ENCODE peak calls at places on chromosomes 6 and 20, in four cellular contexts. One of them, this sample, is unnamed.

GRCh38 chr20:57022306-57022705 is 244.1 kb downstream of the BMP7 start:
- DNase-seq in MM.1S: no peak
- DNase-seq in HepG2: no peak
- DNase-seq in PC-3: no peak
- DNase-seq in this sample: peak; percentile 88

GRCh38 chr6:33696538-33697518 is 14.7 kb downstream of the UQCC2 start:
- DNase-seq in MM.1S: no peak
- DNase-seq in HepG2: no peak
- DNase-seq in PC-3: peak; percentile 76
- DNase-seq in this sample: no peak

GRCh38 chr6:43391448-43392031 is 22.1 kb upstream of the ZNF318 start:
- DNase-seq in MM.1S: no peak
- DNase-seq in HepG2: no peak
- DNase-seq in PC-3: no peak
- DNase-seq in this sample: no peak

GRCh38 chr6:20137837-20138236 is 74.4 kb downstream of the MBOAT1 start:
- DNase-seq in MM.1S: no peak
- DNase-seq in HepG2: no peak
- DNase-seq in PC-3: no peak
- DNase-seq in this sample: no peak

GRCh38 chr20:32207211-32207625 is 325 bp downstream of the PLAGL2 start:
- DNase-seq in MM.1S: no peak
- DNase-seq in HepG2: no peak
- DNase-seq in PC-3: no peak
- DNase-seq in this sample: no peak

GRCh38 chr6:97275809-97276208 is 7.2 kb downstream of the MMS22L start:
- DNase-seq in MM.1S: no peak
- DNase-seq in HepG2: no peak
- DNase-seq in PC-3: no peak
- DNase-seq in this sample: no peak

GRCh38 chr20:37007898-37008649 is 56.6 kb upstream of the SAMHD1 start:
- DNase-seq in MM.1S: peak; percentile 13
- DNase-seq in HepG2: peak; percentile 40
- DNase-seq in PC-3: peak; percentile 22
- DNase-seq in this sample: no peak

GRCh38 chr6:56806368-56806767 is 148.5 kb upstream of the BEND6 start:
- DNase-seq in MM.1S: no peak
- DNase-seq in HepG2: no peak
- DNase-seq in PC-3: no peak
- DNase-seq in this sample: no peak

GRCh38 chr6:7697432-7697819 is 28.5 kb upstream of the BMP6 start:
- DNase-seq in MM.1S: no peak
- DNase-seq in HepG2: no peak
- DNase-seq in PC-3: peak; percentile 54
- DNase-seq in this sample: no peak

GRCh38 chr20:51385941-51386530 is 156.5 kb downstream of the NFATC2 start:
- DNase-seq in MM.1S: no peak
- DNase-seq in HepG2: peak; percentile 53
- DNase-seq in PC-3: peak; percentile 74
- DNase-seq in this sample: peak; percentile 62

GRCh38 chr20:51384854-51385253 is 157.7 kb downstream of the NFATC2 start:
- DNase-seq in MM.1S: no peak
- DNase-seq in HepG2: no peak
- DNase-seq in PC-3: no peak
- DNase-seq in this sample: no peak

GRCh38 chr20:51387125-51387865 is 155.2 kb downstream of the NFATC2 start:
- DNase-seq in MM.1S: no peak
- DNase-seq in HepG2: no peak
- DNase-seq in PC-3: no peak
- DNase-seq in this sample: peak; percentile 78

GRCh38 chr20:51388227-51388626 is 154.3 kb downstream of the NFATC2 start:
- DNase-seq in MM.1S: no peak
- DNase-seq in HepG2: no peak
- DNase-seq in PC-3: peak; percentile 93
- DNase-seq in this sample: no peak

GRCh38 chr20:51386586-51386985 is 155.9 kb downstream of the NFATC2 start:
- DNase-seq in MM.1S: no peak
- DNase-seq in HepG2: no peak
- DNase-seq in PC-3: no peak
- DNase-seq in this sample: no peak
- H3K9ac ChIP-seq in MM.1S: no peak overlapping the region
- H3K9ac ChIP-seq in HepG2: no peak overlapping the region
- H3K9ac ChIP-seq in PC-3: no peak overlapping the region
- H3K9ac ChIP-seq in this sample: no peak overlapping the region

GRCh38 chr6:4327841-4328240 is 192.5 kb upstream of the ECI2 start:
- DNase-seq in MM.1S: no peak
- DNase-seq in HepG2: no peak
- DNase-seq in PC-3: no peak
- DNase-seq in this sample: no peak
- H3K9ac ChIP-seq in MM.1S: no peak overlapping the region
- H3K9ac ChIP-seq in HepG2: no peak overlapping the region
- H3K9ac ChIP-seq in PC-3: no peak overlapping the region
- H3K9ac ChIP-seq in this sample: no peak overlapping the region

GRCh38 chr6:113997106-113997505 is 26.2 kb upstream of the HDAC2 start:
- DNase-seq in MM.1S: no peak
- DNase-seq in HepG2: no peak
- DNase-seq in PC-3: peak; percentile 85
- DNase-seq in this sample: no peak
- H3K9ac ChIP-seq in MM.1S: no peak overlapping the region
- H3K9ac ChIP-seq in HepG2: no peak overlapping the region
- H3K9ac ChIP-seq in PC-3: no peak overlapping the region
- H3K9ac ChIP-seq in this sample: no peak overlapping the region

GRCh38 chr6:31723245-31723979 is at the start of gene MPIG6B:
- DNase-seq in MM.1S: no peak
- DNase-seq in HepG2: no peak
- DNase-seq in PC-3: no peak
- DNase-seq in this sample: no peak

GRCh38 chr6:31727034-31727716 is 1.9 kb downstream of the DDAH2 start:
- DNase-seq in MM.1S: no peak
- DNase-seq in HepG2: no peak
- DNase-seq in PC-3: no peak
- DNase-seq in this sample: no peak

GRCh38 chr6:31727717-31728671 is 1.1 kb downstream of the DDAH2 start:
- DNase-seq in MM.1S: peak; percentile 73
- DNase-seq in HepG2: no peak
- DNase-seq in PC-3: no peak
- DNase-seq in this sample: no peak

GRCh38 chr6:31723980-31724691 is 963 bp downstream of the MPIG6B start:
- DNase-seq in MM.1S: no peak
- DNase-seq in HepG2: no peak
- DNase-seq in PC-3: no peak
- DNase-seq in this sample: no peak

DNA sequence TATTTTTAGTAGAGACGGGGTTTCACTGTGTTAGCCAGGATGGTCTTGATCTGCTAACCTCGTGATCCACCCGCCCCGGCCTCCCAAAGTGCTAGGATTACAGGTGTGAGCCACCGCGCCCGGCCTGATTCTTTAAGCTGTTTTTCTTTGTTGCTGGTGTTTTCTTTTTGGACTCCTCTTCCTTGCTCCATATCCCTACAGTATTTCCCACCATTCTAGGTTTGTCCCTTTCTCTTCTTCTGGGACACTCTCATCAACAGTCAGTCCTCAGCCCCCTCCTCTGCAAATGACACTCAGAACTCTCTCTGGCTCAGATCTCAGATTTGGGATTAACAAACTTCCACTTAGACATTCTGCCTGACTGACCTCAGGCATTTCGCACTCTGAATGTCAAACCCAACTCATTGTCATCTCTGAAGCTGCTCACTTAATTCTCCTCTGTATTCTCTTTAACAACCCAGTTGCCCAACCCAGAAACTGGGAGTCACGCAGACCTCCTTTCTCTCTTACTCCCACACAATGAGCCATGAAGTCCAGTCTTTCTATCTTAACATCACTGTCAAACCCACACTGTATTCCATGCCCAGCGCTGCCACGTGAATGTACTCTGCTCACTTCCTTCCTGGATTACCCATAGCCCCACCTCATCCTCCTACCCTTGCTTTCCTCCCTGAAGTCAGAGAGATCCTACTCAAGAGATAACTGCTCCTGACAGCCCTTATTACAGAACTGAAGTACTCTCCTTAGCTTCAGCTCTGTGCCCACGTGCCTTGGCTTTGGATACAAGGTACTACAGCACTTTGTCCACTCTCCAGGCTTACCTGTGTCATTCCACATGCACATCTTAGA is 2.6 kb downstream of the MPIG6B start:
- DNase-seq in MM.1S: no peak
- DNase-seq in HepG2: no peak
- DNase-seq in PC-3: no peak
- DNase-seq in this sample: no peak
- H3K9ac ChIP-seq in MM.1S: no peak overlapping the region
- H3K9ac ChIP-seq in HepG2: no peak overlapping the region
- H3K9ac ChIP-seq in PC-3: no peak overlapping the region
- H3K9ac ChIP-seq in this sample: no peak overlapping the region

GRCh38 chr6:137487181-137487910 is 6.8 kb downstream of the OLIG3 start:
- DNase-seq in MM.1S: no peak
- DNase-seq in HepG2: no peak
- DNase-seq in PC-3: no peak
- DNase-seq in this sample: no peak

GRCh38 chr6:137490506-137490905 is 3.7 kb downstream of the OLIG3 start:
- DNase-seq in MM.1S: no peak
- DNase-seq in HepG2: no peak
- DNase-seq in PC-3: no peak
- DNase-seq in this sample: no peak

GRCh38 chr6:137487947-137488735 is 6.1 kb downstream of the OLIG3 start:
- DNase-seq in MM.1S: no peak
- DNase-seq in HepG2: no peak
- DNase-seq in PC-3: no peak
- DNase-seq in this sample: no peak

GRCh38 chr6:137489410-137490371 is 4.5 kb downstream of the OLIG3 start:
- DNase-seq in MM.1S: no peak
- DNase-seq in HepG2: no peak
- DNase-seq in PC-3: no peak
- DNase-seq in this sample: no peak

DNA sequence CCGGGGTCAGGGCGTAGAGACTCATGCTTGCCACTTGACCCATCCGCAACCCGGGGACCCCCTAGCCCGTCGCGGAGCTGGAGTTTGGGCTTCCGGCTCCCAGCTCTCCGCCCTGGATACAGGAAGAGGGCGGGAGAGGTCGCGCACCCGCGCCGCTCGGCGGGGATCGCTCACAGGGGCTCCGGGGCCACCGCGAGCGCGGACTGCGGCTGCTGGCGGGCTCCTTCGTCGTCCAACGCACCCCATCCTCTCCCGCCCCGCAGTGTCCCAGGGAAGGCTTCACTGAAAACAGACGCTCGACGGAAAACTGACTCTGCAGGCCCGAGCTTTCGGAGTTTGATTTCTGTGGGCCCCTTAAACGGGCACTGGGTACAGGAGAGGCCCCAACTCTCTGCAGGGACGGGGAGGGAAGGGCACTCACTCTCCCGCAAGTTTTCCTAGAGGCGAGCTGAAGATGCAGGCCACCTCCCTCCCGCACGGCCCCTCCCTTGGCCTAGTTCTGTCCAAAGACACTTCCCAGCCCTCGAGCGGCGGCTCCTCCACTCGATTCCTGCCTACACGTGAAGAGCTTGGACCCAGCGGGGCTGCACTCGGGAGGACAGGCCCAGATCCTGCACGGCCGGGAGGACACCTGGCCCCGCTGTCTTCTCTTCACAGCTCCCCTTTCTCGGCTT is 5.3 kb downstream of the OLIG3 start:
- DNase-seq in MM.1S: no peak
- DNase-seq in HepG2: no peak
- DNase-seq in PC-3: no peak
- DNase-seq in this sample: no peak
- H3K9ac ChIP-seq in MM.1S: no peak overlapping the region
- H3K9ac ChIP-seq in HepG2: no peak overlapping the region
- H3K9ac ChIP-seq in PC-3: no peak overlapping the region
- H3K9ac ChIP-seq in this sample: peak overlapping the region; percentile 56

GRCh38 chr6:108837236-108837971 is 10.8 kb upstream of the ARMC2 start:
- DNase-seq in MM.1S: peak; percentile 83
- DNase-seq in HepG2: no peak
- DNase-seq in PC-3: peak; percentile 4
- DNase-seq in this sample: no peak
- H3K9ac ChIP-seq in MM.1S: peak overlapping the region; percentile 2
- H3K9ac ChIP-seq in HepG2: no peak overlapping the region
- H3K9ac ChIP-seq in PC-3: no peak overlapping the region
- H3K9ac ChIP-seq in this sample: peak overlapping the region; percentile 61

GRCh38 chr20:54221383-54221782 is 13.5 kb downstream of the PFDN4 start:
- DNase-seq in MM.1S: peak; percentile 54
- DNase-seq in HepG2: no peak
- DNase-seq in PC-3: no peak
- DNase-seq in this sample: no peak

GRCh38 chr20:54219751-54220426 is 12.0 kb downstream of the PFDN4 start:
- DNase-seq in MM.1S: peak; percentile 16
- DNase-seq in HepG2: peak; percentile 61
- DNase-seq in PC-3: peak; percentile 83
- DNase-seq in this sample: peak; percentile 35

GRCh38 chr20:54217762-54218161 is 9.9 kb downstream of the PFDN4 start:
- DNase-seq in MM.1S: no peak
- DNase-seq in HepG2: no peak
- DNase-seq in PC-3: no peak
- DNase-seq in this sample: no peak

GRCh38 chr20:54220722-54221121 is 12.8 kb downstream of the PFDN4 start:
- DNase-seq in MM.1S: no peak
- DNase-seq in HepG2: no peak
- DNase-seq in PC-3: no peak
- DNase-seq in this sample: no peak

GRCh38 chr20:54218470-54218869 is 10.6 kb downstream of the PFDN4 start:
- DNase-seq in MM.1S: no peak
- DNase-seq in HepG2: no peak
- DNase-seq in PC-3: no peak
- DNase-seq in this sample: no peak
- H3K9ac ChIP-seq in MM.1S: no peak overlapping the region
- H3K9ac ChIP-seq in HepG2: no peak overlapping the region
- H3K9ac ChIP-seq in PC-3: no peak overlapping the region
- H3K9ac ChIP-seq in this sample: no peak overlapping the region

GRCh38 chr6:145865175-145865574 is 50.6 kb upstream of the FBXO30 start:
- DNase-seq in MM.1S: peak; percentile 29
- DNase-seq in HepG2: no peak
- DNase-seq in PC-3: no peak
- DNase-seq in this sample: no peak
- H3K9ac ChIP-seq in MM.1S: no peak overlapping the region
- H3K9ac ChIP-seq in HepG2: no peak overlapping the region
- H3K9ac ChIP-seq in PC-3: no peak overlapping the region
- H3K9ac ChIP-seq in this sample: no peak overlapping the region

This sample was measured in NT2/D1.